ENCODE peak calls at places on chromosomes 11 and 22, in four cellular contexts. One of them, this sample, is unnamed.

GRCh38 chr22:39528080-39528661 is 4.4 kb downstream of the RPS19BP1 start:
- DNase-seq in Peyer's patch: no peak
- DNase-seq in cardiac fibroblast: no peak
- DNase-seq in H9: no peak
- DNase-seq in this sample: no peak

GRCh38 chr11:74070713-74071506 is 62.0 kb upstream of the UCP3 start:
- DNase-seq in Peyer's patch: no peak
- DNase-seq in cardiac fibroblast: no peak
- DNase-seq in H9: no peak
- DNase-seq in this sample: no peak

GRCh38 chr11:1921576-1922141 is 2.2 kb downstream of the TNNT3 start:
- DNase-seq in Peyer's patch: no peak
- DNase-seq in cardiac fibroblast: peak; percentile 95
- DNase-seq in H9: no peak
- DNase-seq in this sample: no peak

GRCh38 chr11:43576834-43577521 is 103.6 kb upstream of the HSD17B12 start:
- DNase-seq in Peyer's patch: no peak
- DNase-seq in cardiac fibroblast: peak; percentile 50
- DNase-seq in H9: peak; percentile 86
- DNase-seq in this sample: no peak

GRCh38 chr11:2940166-2940929 is 11.1 kb upstream of the PHLDA2 start:
- DNase-seq in Peyer's patch: peak; percentile 86
- DNase-seq in cardiac fibroblast: peak; percentile 40
- DNase-seq in H9: peak; percentile 29
- DNase-seq in this sample: peak; percentile 93

GRCh38 chr22:38069372-38070249 is 12.4 kb downstream of the PICK1 start:
- DNase-seq in Peyer's patch: no peak
- DNase-seq in cardiac fibroblast: peak; percentile 48
- DNase-seq in H9: no peak
- DNase-seq in this sample: no peak

GRCh38 chr11:9053631-9054030 is 37.8 kb downstream of the SCUBE2 start:
- DNase-seq in Peyer's patch: no peak
- DNase-seq in cardiac fibroblast: peak; percentile 12
- DNase-seq in H9: no peak
- DNase-seq in this sample: no peak

GRCh38 chr11:96324912-96325311 is 18.1 kb downstream of the MAML2 start:
- DNase-seq in Peyer's patch: no peak
- DNase-seq in cardiac fibroblast: peak; percentile 81
- DNase-seq in H9: no peak
- DNase-seq in this sample: no peak

GRCh38 chr11:32586576-32587190 is 3.1 kb downstream of the EIF3M start:
- DNase-seq in Peyer's patch: no peak
- DNase-seq in cardiac fibroblast: peak; percentile 35
- DNase-seq in H9: no peak
- DNase-seq in this sample: no peak

GRCh38 chr11:118820412-118821357 is 29.7 kb upstream of the DDX6 start:
- DNase-seq in Peyer's patch: peak; percentile 90
- DNase-seq in cardiac fibroblast: peak; percentile 13
- DNase-seq in H9: peak; percentile 44
- DNase-seq in this sample: no peak

GRCh38 chr11:134252539-134253188 is 488 bp downstream of the THYN1 start:
- DNase-seq in Peyer's patch: peak; percentile 52
- DNase-seq in cardiac fibroblast: no peak
- DNase-seq in H9: peak; percentile 40
- DNase-seq in this sample: no peak

GRCh38 chr11:125433454-125434121 is 62.5 kb downstream of the FEZ1 start:
- DNase-seq in Peyer's patch: no peak
- DNase-seq in cardiac fibroblast: peak; percentile 68
- DNase-seq in H9: peak; percentile 87
- DNase-seq in this sample: no peak

GRCh38 chr11:115717215-115717584 is 213.0 kb upstream of the CADM1 start:
- DNase-seq in Peyer's patch: no peak
- DNase-seq in cardiac fibroblast: no peak
- DNase-seq in H9: no peak
- DNase-seq in this sample: no peak

GRCh38 chr11:128502736-128503135 is 84.6 kb downstream of the ETS1 start:
- DNase-seq in Peyer's patch: no peak
- DNase-seq in cardiac fibroblast: peak; percentile 88
- DNase-seq in H9: no peak
- DNase-seq in this sample: no peak

GRCh38 chr11:70610561-70610960 is 212.2 kb downstream of the CTTN start:
- DNase-seq in Peyer's patch: no peak
- DNase-seq in cardiac fibroblast: peak; percentile 23
- DNase-seq in H9: no peak
- DNase-seq in this sample: no peak

GRCh38 chr22:36197065-36197440 is 4.6 kb downstream of the APOL4 start:
- DNase-seq in Peyer's patch: peak; percentile 59
- DNase-seq in cardiac fibroblast: peak; percentile 87
- DNase-seq in H9: peak; percentile 93
- DNase-seq in this sample: no peak

GRCh38 chr22:41070665-41071331 is 21.6 kb upstream of the EP300 start:
- DNase-seq in Peyer's patch: no peak
- DNase-seq in cardiac fibroblast: no peak
- DNase-seq in H9: no peak
- DNase-seq in this sample: no peak

GRCh38 chr11:116357769-116358544 is 414.8 kb downstream of the BUD13 start:
- DNase-seq in Peyer's patch: peak; percentile 61
- DNase-seq in cardiac fibroblast: peak; percentile 1
- DNase-seq in H9: peak; percentile 93
- DNase-seq in this sample: no peak

GRCh38 chr11:122202951-122203456 is 87.0 kb upstream of the BLID start:
- DNase-seq in Peyer's patch: peak; percentile 49
- DNase-seq in cardiac fibroblast: peak; percentile 82
- DNase-seq in H9: peak; percentile 81
- DNase-seq in this sample: peak; percentile 50

GRCh38 chr11:72871089-72871488 is 56.9 kb downstream of the ATG16L2 start:
- DNase-seq in Peyer's patch: no peak
- DNase-seq in cardiac fibroblast: peak; percentile 62
- DNase-seq in H9: no peak
- DNase-seq in this sample: no peak

GRCh38 chr11:63868399-63869064 is 29.6 kb downstream of the MARK2 start:
- DNase-seq in Peyer's patch: no peak
- DNase-seq in cardiac fibroblast: no peak
- DNase-seq in H9: no peak
- DNase-seq in this sample: no peak

GRCh38 chr11:46240371-46240770 is 37.1 kb upstream of the CREB3L1 start:
- DNase-seq in Peyer's patch: no peak
- DNase-seq in cardiac fibroblast: no peak
- DNase-seq in H9: no peak
- DNase-seq in this sample: no peak

GRCh38 chr11:107018902-107019493 is 722 bp upstream of the GUCY1A2 start:
- DNase-seq in Peyer's patch: peak; percentile 46
- DNase-seq in cardiac fibroblast: peak; percentile 75
- DNase-seq in H9: peak; percentile 90
- DNase-seq in this sample: no peak

GRCh38 chr11:100719362-100719761 is 32.3 kb downstream of the ARHGAP42 start:
- DNase-seq in Peyer's patch: no peak
- DNase-seq in cardiac fibroblast: peak; percentile 65
- DNase-seq in H9: peak; percentile 82
- DNase-seq in this sample: no peak

GRCh38 chr11:125398994-125399638 is 96.9 kb downstream of the FEZ1 start:
- DNase-seq in Peyer's patch: no peak
- DNase-seq in cardiac fibroblast: no peak
- DNase-seq in H9: no peak
- DNase-seq in this sample: no peak

GRCh38 chr11:6567371-6567745 is 36.1 kb downstream of the RRP8 start:
- DNase-seq in Peyer's patch: no peak
- DNase-seq in cardiac fibroblast: no peak
- DNase-seq in H9: no peak
- DNase-seq in this sample: no peak

GRCh38 chr11:75350743-75351540 is 519 bp downstream of the ARRB1 start:
- DNase-seq in Peyer's patch: peak; percentile 73
- DNase-seq in cardiac fibroblast: no peak
- DNase-seq in H9: peak; percentile 70
- DNase-seq in this sample: peak; percentile 62

GRCh38 chr22:37636186-37636948 is 3.1 kb upstream of the SH3BP1 start:
- DNase-seq in Peyer's patch: peak; percentile 82
- DNase-seq in cardiac fibroblast: peak; percentile 89
- DNase-seq in H9: no peak
- DNase-seq in this sample: peak; percentile 63

GRCh38 chr22:36065775-36066544 is 37.3 kb upstream of the RBFOX2 start:
- DNase-seq in Peyer's patch: peak; percentile 86
- DNase-seq in cardiac fibroblast: peak; percentile 97
- DNase-seq in H9: peak; percentile 98
- DNase-seq in this sample: peak; percentile 51

GRCh38 chr11:15627560-15627959 is 512.8 kb downstream of the INSC start:
- DNase-seq in Peyer's patch: no peak
- DNase-seq in cardiac fibroblast: no peak
- DNase-seq in H9: no peak
- DNase-seq in this sample: no peak

GRCh38 chr11:22728600-22729394 is 62.4 kb downstream of the GAS2 start:
- DNase-seq in Peyer's patch: no peak
- DNase-seq in cardiac fibroblast: no peak
- DNase-seq in H9: no peak
- DNase-seq in this sample: no peak

GRCh38 chr11:22733849-22734248 is 67.4 kb downstream of the GAS2 start:
- DNase-seq in Peyer's patch: no peak
- DNase-seq in cardiac fibroblast: no peak
- DNase-seq in H9: no peak
- DNase-seq in this sample: no peak

GRCh38 chr11:22732588-22732987 is 66.2 kb downstream of the GAS2 start:
- DNase-seq in Peyer's patch: no peak
- DNase-seq in cardiac fibroblast: no peak
- DNase-seq in H9: no peak
- DNase-seq in this sample: no peak

GRCh38 chr11:22733433-22733832 is 67.0 kb downstream of the GAS2 start:
- DNase-seq in Peyer's patch: no peak
- DNase-seq in cardiac fibroblast: no peak
- DNase-seq in H9: no peak
- DNase-seq in this sample: no peak

DNA sequence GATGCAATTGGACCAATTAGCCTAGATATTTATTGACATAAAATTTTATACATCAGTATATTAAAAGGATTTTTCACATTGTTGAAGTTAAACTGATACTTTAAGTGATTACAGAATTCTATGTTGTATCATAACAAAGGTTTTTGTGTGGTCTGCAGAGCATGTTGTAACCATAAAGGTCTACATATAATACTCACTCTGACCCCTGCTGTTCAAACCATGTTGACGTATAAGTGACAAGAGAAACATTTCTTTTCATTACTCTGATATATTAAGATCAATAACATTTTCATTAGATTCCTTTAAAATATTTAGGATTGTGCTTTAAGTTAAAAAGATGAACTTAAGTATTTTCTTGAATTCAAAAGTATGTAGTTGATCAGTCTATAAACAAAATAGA is 63.9 kb downstream of the GAS2 start:
- DNase-seq in Peyer's patch: no peak
- DNase-seq in cardiac fibroblast: peak; percentile 15
- DNase-seq in H9: no peak
- DNase-seq in this sample: no peak
- TF ChIP-seq CTCF in Peyer's patch: peak; percentile 49
- TF ChIP-seq CTCF in cardiac fibroblast: no peak
- TF ChIP-seq CTCF in H9: no peak
- TF ChIP-seq CTCF in this sample: no peak

GRCh38 chr11:120235024-120235628 is 4.8 kb upstream of the POU2F3 start:
- DNase-seq in Peyer's patch: peak; percentile 84
- DNase-seq in cardiac fibroblast: peak; percentile 66
- DNase-seq in H9: peak; percentile 93
- DNase-seq in this sample: no peak
- TF ChIP-seq CTCF in Peyer's patch: peak; percentile 81
- TF ChIP-seq CTCF in cardiac fibroblast: peak; percentile 83
- TF ChIP-seq CTCF in H9: peak; percentile 95
- TF ChIP-seq CTCF in this sample: peak; percentile 75

DNA sequence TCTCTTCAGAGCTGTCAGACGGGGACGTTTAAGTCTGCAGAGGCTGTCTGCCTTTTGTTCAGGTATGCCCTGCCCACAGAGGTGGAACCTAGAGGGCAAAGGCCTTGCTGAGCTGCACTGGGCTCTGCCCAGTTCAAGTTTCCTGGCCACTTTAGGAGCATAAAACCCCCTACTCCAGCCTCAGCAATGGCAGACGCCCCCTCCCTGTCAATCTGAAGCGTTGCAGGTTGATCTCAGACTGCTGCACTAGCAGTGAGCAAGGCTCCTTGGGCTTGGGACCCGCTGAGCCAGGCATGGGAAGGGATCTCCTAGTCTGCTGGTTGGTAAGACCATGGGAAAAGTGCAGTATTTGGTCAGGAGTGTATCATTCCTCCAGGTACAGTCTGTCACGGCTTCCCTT is 66.6 kb upstream of the TP53I11 start:
- DNase-seq in Peyer's patch: no peak
- DNase-seq in cardiac fibroblast: no peak
- DNase-seq in H9: peak; percentile 63
- DNase-seq in this sample: no peak
- TF ChIP-seq CTCF in Peyer's patch: no peak
- TF ChIP-seq CTCF in cardiac fibroblast: peak; percentile 3
- TF ChIP-seq CTCF in H9: peak; percentile 76
- TF ChIP-seq CTCF in this sample: no peak

GRCh38 chr11:742571-743201 is 4.6 kb upstream of the TALDO1 start:
- DNase-seq in Peyer's patch: no peak
- DNase-seq in cardiac fibroblast: no peak
- DNase-seq in H9: no peak
- DNase-seq in this sample: no peak

GRCh38 chr11:749731-750130 is 2.5 kb downstream of the TALDO1 start:
- DNase-seq in Peyer's patch: no peak
- DNase-seq in cardiac fibroblast: no peak
- DNase-seq in H9: no peak
- DNase-seq in this sample: peak; percentile 77

GRCh38 chr11:748007-748359 is 719 bp downstream of the TALDO1 start:
- DNase-seq in Peyer's patch: no peak
- DNase-seq in cardiac fibroblast: peak; percentile 21
- DNase-seq in H9: no peak
- DNase-seq in this sample: no peak

GRCh38 chr11:746289-747175 is 732 bp upstream of the TALDO1 start:
- DNase-seq in Peyer's patch: no peak
- DNase-seq in cardiac fibroblast: no peak
- DNase-seq in H9: peak; percentile 65
- DNase-seq in this sample: no peak

GRCh38 chr11:747176-748006 is at the start of gene TALDO1:
- DNase-seq in Peyer's patch: peak; percentile 96
- DNase-seq in cardiac fibroblast: peak; percentile 85
- DNase-seq in H9: peak; percentile 93
- DNase-seq in this sample: peak; percentile 79
- TF ChIP-seq CTCF in Peyer's patch: peak; percentile 34
- TF ChIP-seq CTCF in cardiac fibroblast: no peak
- TF ChIP-seq CTCF in H9: peak; percentile 16
- TF ChIP-seq CTCF in this sample: no peak

DNA sequence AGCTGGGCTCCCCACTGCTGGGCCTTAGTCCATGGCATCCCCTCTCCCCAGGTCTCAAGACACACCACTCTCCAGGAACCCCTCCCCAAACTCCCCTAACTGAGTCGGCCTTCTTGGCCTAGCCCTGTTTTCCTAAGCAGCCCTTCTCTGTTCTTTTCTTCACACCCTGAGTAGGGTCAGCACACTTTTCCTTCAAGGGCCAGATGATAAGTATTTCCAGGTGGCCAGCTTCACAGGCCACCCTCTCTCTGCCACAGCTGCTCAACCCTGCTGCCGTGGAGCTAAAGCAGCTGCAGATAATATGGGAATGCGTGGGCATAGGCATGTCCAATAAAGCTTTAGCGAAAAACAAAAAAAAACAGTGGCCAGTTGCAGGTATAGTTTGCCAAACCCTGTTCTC is 24.1 kb downstream of the DGCR2 start:
- DNase-seq in Peyer's patch: no peak
- DNase-seq in cardiac fibroblast: no peak
- DNase-seq in H9: no peak
- DNase-seq in this sample: no peak
- TF ChIP-seq CTCF in Peyer's patch: no peak
- TF ChIP-seq CTCF in cardiac fibroblast: no peak
- TF ChIP-seq CTCF in H9: no peak
- TF ChIP-seq CTCF in this sample: no peak